ENCODE peak calls at places on chromosomes 6 and 20, in nine cellular contexts. One of them, this sample, is unnamed.

GRCh38 chr6:74357329-74357728 is 661.3 kb downstream of the CD109 start:
- DNase-seq in kidney glomerular epithelial cell: no peak
- DNase-seq in NCI-H2171 treated with DMSO at 0.1 percent for 48 hours: no peak
- DNase-seq in substantia nigra: no peak
- DNase-seq in keratinocyte: no peak
- DNase-seq in HEK293T: no peak
- DNase-seq in CD8-positive, alpha-beta memory T cell: no peak
- DNase-seq in activated naive CD4-positive, alpha-beta T cell: no peak
- DNase-seq in activated CD4-positive, alpha-beta T cell treated with anti-CD3 and anti-CD28 coated beads, Interleukin-2, amount 10 ng/mL, durations not matched to agents 24 days and 14 days: no peak
- DNase-seq in this sample: no peak

GRCh38 chr20:822651-823325 is 10.7 kb upstream of the FAM110A start:
- DNase-seq in kidney glomerular epithelial cell: no peak
- DNase-seq in NCI-H2171 treated with DMSO at 0.1 percent for 48 hours: no peak
- DNase-seq in substantia nigra: no peak
- DNase-seq in keratinocyte: no peak
- DNase-seq in HEK293T: no peak
- DNase-seq in CD8-positive, alpha-beta memory T cell: no peak
- DNase-seq in activated naive CD4-positive, alpha-beta T cell: no peak
- DNase-seq in activated CD4-positive, alpha-beta T cell treated with anti-CD3 and anti-CD28 coated beads, Interleukin-2, amount 10 ng/mL, durations not matched to agents 24 days and 14 days: peak; percentile 54
- DNase-seq in this sample: no peak

GRCh38 chr6:84652356-84653026 is 111.9 kb downstream of the TBX18 start:
- DNase-seq in kidney glomerular epithelial cell: peak; percentile 73
- DNase-seq in NCI-H2171 treated with DMSO at 0.1 percent for 48 hours: no peak
- DNase-seq in substantia nigra: no peak
- DNase-seq in keratinocyte: no peak
- DNase-seq in HEK293T: no peak
- DNase-seq in CD8-positive, alpha-beta memory T cell: no peak
- DNase-seq in activated naive CD4-positive, alpha-beta T cell: no peak
- DNase-seq in activated CD4-positive, alpha-beta T cell treated with anti-CD3 and anti-CD28 coated beads, Interleukin-2, amount 10 ng/mL, durations not matched to agents 24 days and 14 days: no peak
- DNase-seq in this sample: no peak

GRCh38 chr6:43391448-43392031 is 22.1 kb upstream of the ZNF318 start:
- DNase-seq in kidney glomerular epithelial cell: no peak
- DNase-seq in NCI-H2171 treated with DMSO at 0.1 percent for 48 hours: no peak
- DNase-seq in substantia nigra: no peak
- DNase-seq in keratinocyte: no peak
- DNase-seq in HEK293T: no peak
- DNase-seq in CD8-positive, alpha-beta memory T cell: peak; percentile 53
- DNase-seq in activated naive CD4-positive, alpha-beta T cell: no peak
- DNase-seq in activated CD4-positive, alpha-beta T cell treated with anti-CD3 and anti-CD28 coated beads, Interleukin-2, amount 10 ng/mL, durations not matched to agents 24 days and 14 days: peak; percentile 79
- DNase-seq in this sample: no peak

GRCh38 chr20:53001502-53002301 is 29.5 kb downstream of the TSHZ2 start:
- DNase-seq in kidney glomerular epithelial cell: no peak
- DNase-seq in NCI-H2171 treated with DMSO at 0.1 percent for 48 hours: no peak
- DNase-seq in substantia nigra: no peak
- DNase-seq in keratinocyte: no peak
- DNase-seq in HEK293T: no peak
- DNase-seq in CD8-positive, alpha-beta memory T cell: peak; percentile 62
- DNase-seq in activated naive CD4-positive, alpha-beta T cell: no peak
- DNase-seq in activated CD4-positive, alpha-beta T cell treated with anti-CD3 and anti-CD28 coated beads, Interleukin-2, amount 10 ng/mL, durations not matched to agents 24 days and 14 days: peak; percentile 72
- DNase-seq in this sample: no peak

GRCh38 chr6:111757342-111757741 is 115.9 kb downstream of the FYN start:
- DNase-seq in kidney glomerular epithelial cell: peak; percentile 20
- DNase-seq in NCI-H2171 treated with DMSO at 0.1 percent for 48 hours: no peak
- DNase-seq in substantia nigra: no peak
- DNase-seq in keratinocyte: no peak
- DNase-seq in HEK293T: no peak
- DNase-seq in CD8-positive, alpha-beta memory T cell: peak; percentile 35
- DNase-seq in activated naive CD4-positive, alpha-beta T cell: no peak
- DNase-seq in activated CD4-positive, alpha-beta T cell treated with anti-CD3 and anti-CD28 coated beads, Interleukin-2, amount 10 ng/mL, durations not matched to agents 24 days and 14 days: peak; percentile 74
- DNase-seq in this sample: no peak

GRCh38 chr20:25258463-25258805 is 10.5 kb downstream of the PYGB start:
- DNase-seq in kidney glomerular epithelial cell: no peak
- DNase-seq in NCI-H2171 treated with DMSO at 0.1 percent for 48 hours: no peak
- DNase-seq in substantia nigra: no peak
- DNase-seq in keratinocyte: no peak
- DNase-seq in HEK293T: no peak
- DNase-seq in CD8-positive, alpha-beta memory T cell: no peak
- DNase-seq in activated naive CD4-positive, alpha-beta T cell: no peak
- DNase-seq in activated CD4-positive, alpha-beta T cell treated with anti-CD3 and anti-CD28 coated beads, Interleukin-2, amount 10 ng/mL, durations not matched to agents 24 days and 14 days: no peak
- DNase-seq in this sample: no peak

GRCh38 chr20:32773880-32774279 is 11.7 kb downstream of the DNMT3B start:
- DNase-seq in kidney glomerular epithelial cell: no peak
- DNase-seq in NCI-H2171 treated with DMSO at 0.1 percent for 48 hours: no peak
- DNase-seq in substantia nigra: no peak
- DNase-seq in keratinocyte: no peak
- DNase-seq in HEK293T: no peak
- DNase-seq in CD8-positive, alpha-beta memory T cell: no peak
- DNase-seq in activated naive CD4-positive, alpha-beta T cell: no peak
- DNase-seq in activated CD4-positive, alpha-beta T cell treated with anti-CD3 and anti-CD28 coated beads, Interleukin-2, amount 10 ng/mL, durations not matched to agents 24 days and 14 days: no peak
- DNase-seq in this sample: no peak

GRCh38 chr20:20499469-20499868 is 131.6 kb downstream of the INSM1 start:
- DNase-seq in kidney glomerular epithelial cell: no peak
- DNase-seq in NCI-H2171 treated with DMSO at 0.1 percent for 48 hours: no peak
- DNase-seq in substantia nigra: no peak
- DNase-seq in keratinocyte: no peak
- DNase-seq in HEK293T: no peak
- DNase-seq in CD8-positive, alpha-beta memory T cell: no peak
- DNase-seq in activated naive CD4-positive, alpha-beta T cell: no peak
- DNase-seq in activated CD4-positive, alpha-beta T cell treated with anti-CD3 and anti-CD28 coated beads, Interleukin-2, amount 10 ng/mL, durations not matched to agents 24 days and 14 days: peak; percentile 45
- DNase-seq in this sample: no peak

GRCh38 chr6:158285321-158285960 is 26.8 kb upstream of the TULP4 start:
- DNase-seq in kidney glomerular epithelial cell: no peak
- DNase-seq in NCI-H2171 treated with DMSO at 0.1 percent for 48 hours: no peak
- DNase-seq in substantia nigra: no peak
- DNase-seq in keratinocyte: no peak
- DNase-seq in HEK293T: no peak
- DNase-seq in CD8-positive, alpha-beta memory T cell: no peak
- DNase-seq in activated naive CD4-positive, alpha-beta T cell: no peak
- DNase-seq in activated CD4-positive, alpha-beta T cell treated with anti-CD3 and anti-CD28 coated beads, Interleukin-2, amount 10 ng/mL, durations not matched to agents 24 days and 14 days: no peak
- DNase-seq in this sample: no peak

GRCh38 chr6:39416026-39416425 is 93.5 kb upstream of the KCNK16 start:
- DNase-seq in kidney glomerular epithelial cell: no peak
- DNase-seq in NCI-H2171 treated with DMSO at 0.1 percent for 48 hours: peak; percentile 35
- DNase-seq in substantia nigra: no peak
- DNase-seq in keratinocyte: no peak
- DNase-seq in HEK293T: no peak
- DNase-seq in CD8-positive, alpha-beta memory T cell: no peak
- DNase-seq in activated naive CD4-positive, alpha-beta T cell: no peak
- DNase-seq in activated CD4-positive, alpha-beta T cell treated with anti-CD3 and anti-CD28 coated beads, Interleukin-2, amount 10 ng/mL, durations not matched to agents 24 days and 14 days: no peak
- DNase-seq in this sample: no peak

GRCh38 chr6:101232946-101233345 is 160.6 kb upstream of the GRIK2 start:
- DNase-seq in kidney glomerular epithelial cell: no peak
- DNase-seq in NCI-H2171 treated with DMSO at 0.1 percent for 48 hours: peak; percentile 81
- DNase-seq in substantia nigra: no peak
- DNase-seq in keratinocyte: no peak
- DNase-seq in HEK293T: no peak
- DNase-seq in CD8-positive, alpha-beta memory T cell: no peak
- DNase-seq in activated naive CD4-positive, alpha-beta T cell: no peak
- DNase-seq in activated CD4-positive, alpha-beta T cell treated with anti-CD3 and anti-CD28 coated beads, Interleukin-2, amount 10 ng/mL, durations not matched to agents 24 days and 14 days: no peak
- DNase-seq in this sample: no peak

GRCh38 chr6:120826253-120826652 is 508.0 kb downstream of the TBC1D32 start:
- DNase-seq in kidney glomerular epithelial cell: no peak
- DNase-seq in NCI-H2171 treated with DMSO at 0.1 percent for 48 hours: peak; percentile 42
- DNase-seq in substantia nigra: no peak
- DNase-seq in keratinocyte: no peak
- DNase-seq in HEK293T: peak; percentile 49
- DNase-seq in CD8-positive, alpha-beta memory T cell: no peak
- DNase-seq in activated naive CD4-positive, alpha-beta T cell: no peak
- DNase-seq in activated CD4-positive, alpha-beta T cell treated with anti-CD3 and anti-CD28 coated beads, Interleukin-2, amount 10 ng/mL, durations not matched to agents 24 days and 14 days: peak; percentile 57
- DNase-seq in this sample: no peak

GRCh38 chr20:18613553-18613952 is 25.7 kb downstream of the DTD1 start:
- DNase-seq in kidney glomerular epithelial cell: peak; percentile 47
- DNase-seq in NCI-H2171 treated with DMSO at 0.1 percent for 48 hours: no peak
- DNase-seq in substantia nigra: no peak
- DNase-seq in keratinocyte: peak; percentile 28
- DNase-seq in HEK293T: no peak
- DNase-seq in CD8-positive, alpha-beta memory T cell: no peak
- DNase-seq in activated naive CD4-positive, alpha-beta T cell: no peak
- DNase-seq in activated CD4-positive, alpha-beta T cell treated with anti-CD3 and anti-CD28 coated beads, Interleukin-2, amount 10 ng/mL, durations not matched to agents 24 days and 14 days: no peak
- DNase-seq in this sample: no peak

GRCh38 chr6:111552241-111552744 is 53.4 kb downstream of the TRAF3IP2 start:
- DNase-seq in kidney glomerular epithelial cell: peak; percentile 90
- DNase-seq in NCI-H2171 treated with DMSO at 0.1 percent for 48 hours: peak; percentile 99
- DNase-seq in substantia nigra: peak; percentile 45
- DNase-seq in keratinocyte: no peak
- DNase-seq in HEK293T: peak; percentile 75
- DNase-seq in CD8-positive, alpha-beta memory T cell: no peak
- DNase-seq in activated naive CD4-positive, alpha-beta T cell: no peak
- DNase-seq in activated CD4-positive, alpha-beta T cell treated with anti-CD3 and anti-CD28 coated beads, Interleukin-2, amount 10 ng/mL, durations not matched to agents 24 days and 14 days: no peak
- DNase-seq in this sample: no peak

This sample was measured in Right ventricle myocardium inferior.